ENCODE peak calls at places on chromosome 12, in seven cellular contexts. Q is germinal center, H is EL, C is T-helper 2 cell, O is NCI-H1436, J is HT1080, N is DMS79. B is an unnamed sample.

GRCh38 chr12:85016423-85016822 is 19.7 kb downstream of the TSPAN19 start:
- DNase-seq in N (no peak), O (no peak), J (peak; percentile 91), H (peak; percentile 75), Q (no peak), C (no peak), B (no peak)

GRCh38 chr12:40016960-40017359 is 88.9 kb downstream of the SLC2A13 start:
- DNase-seq in J (peak; percentile 69), O (no peak), N (no peak), Q (no peak), C (no peak), H (no peak), B (no peak)

GRCh38 chr12:67145692-67146091 is 123.5 kb upstream of the CAND1 start:
- DNase-seq in H (no peak), C (no peak), O (no peak), Q (no peak), N (no peak), J (no peak), B (no peak)

GRCh38 chr12:10624631-10625030 is 11.2 kb upstream of the MAGOHB start:
- DNase-seq in Q (no peak), H (no peak), C (no peak), N (no peak), J (no peak), O (no peak), B (no peak)

GRCh38 chr12:103813426-103813825 is 27.6 kb downstream of the NT5DC3 start:
- DNase-seq in O (no peak), Q (no peak), C (no peak), N (no peak), J (no peak), H (no peak), B (no peak)

GRCh38 chr12:46401703-46402102 is 29.1 kb upstream of the SLC38A2 start:
- DNase-seq in C (no peak), O (no peak), Q (no peak), N (no peak), H (peak; percentile 44), J (no peak), B (no peak)

GRCh38 chr12:115096673-115097349 is 412.8 kb upstream of the TBX3 start:
- DNase-seq in J (peak; percentile 6), C (no peak), O (no peak), H (peak; percentile 50), Q (no peak), N (no peak), B (no peak)

GRCh38 chr12:91958816-91959215 is 186.8 kb downstream of the BTG1 start:
- DNase-seq in H (peak; percentile 70), N (no peak), O (no peak), J (peak; percentile 61), C (no peak), Q (no peak), B (no peak)

GRCh38 chr12:125861299-125862281 is 796.4 kb downstream of the AACS start:
- DNase-seq in H (no peak), O (no peak), N (no peak), C (no peak), J (no peak), Q (no peak), B (no peak)

GRCh38 chr12:132075714-132076553 is 68.2 kb downstream of the DDX51 start:
- DNase-seq in Q (no peak), J (no peak), C (no peak), H (no peak), N (no peak), O (no peak), B (no peak)

GRCh38 chr12:46402861-46403731 is 30.5 kb upstream of the SLC38A2 start:
- DNase-seq in O (no peak), C (no peak), H (peak; percentile 53), J (no peak), N (no peak), Q (no peak), B (no peak)

GRCh38 chr12:82357340-82357739 is 847 bp downstream of the CCDC59 start:
- DNase-seq in H (no peak), J (no peak), Q (no peak), N (no peak), O (no peak), C (no peak), B (no peak)

GRCh38 chr12:117732761-117733160 is 236.0 kb downstream of the KSR2 start:
- DNase-seq in O (no peak), N (no peak), J (no peak), C (no peak), H (no peak), Q (no peak), B (no peak)

GRCh38 chr12:102063066-102063465 is 1.3 kb upstream of the WASHC3 start:
- DNase-seq in J (peak; percentile 37), H (peak; percentile 4), O (no peak), Q (no peak), C (no peak), N (no peak), B (no peak)

GRCh38 chr12:41514907-41515306 is 326.8 kb downstream of the PDZRN4 start:
- DNase-seq in J (no peak), O (no peak), N (no peak), H (no peak), C (no peak), Q (no peak), B (no peak)

GRCh38 chr12:76621582-76622024 is 62.0 kb upstream of the OSBPL8 start:
- DNase-seq in C (peak; percentile 56), H (peak; percentile 68), O (peak; percentile 73), Q (peak; percentile 59), N (peak; percentile 20), J (peak; percentile 68), B (peak; percentile 57)

GRCh38 chr12:65603428-65604351 is 220.6 kb upstream of the HMGA2 start:
- DNase-seq in Q (no peak), C (no peak), O (no peak), J (peak; percentile 89), H (peak; percentile 94), N (no peak), B (no peak)

GRCh38 chr12:46300906-46301305 is 32.1 kb upstream of the SLC38A1 start:
- DNase-seq in H (peak; percentile 9), O (no peak), Q (no peak), N (peak; percentile 76), C (no peak), J (no peak), B (no peak)

GRCh38 chr12:52850681-52851080 is 1.9 kb upstream of the KRT78 start:
- DNase-seq in C (no peak), Q (no peak), N (no peak), J (no peak), O (no peak), H (no peak), B (no peak)

GRCh38 chr12:57726884-57727757 is 11.4 kb downstream of the AGAP2 start:
- DNase-seq in Q (no peak), H (no peak), N (peak; percentile 18), C (no peak), J (no peak), O (no peak), B (no peak)

GRCh38 chr12:121293603-121294002 is 2.9 kb downstream of the CAMKK2 start:
- DNase-seq in H (no peak), O (no peak), Q (no peak), N (no peak), C (no peak), J (no peak), B (no peak)